ENCODE peak calls at places on chromosomes 11 and 22, in four cellular contexts. One of them, this sample, is unnamed. For H3K4me1, the result is how much of the 10 kb centered on the place peaks cover.

GRCh38 chr11:119044708-119045107 is 12.3 kb downstream of the HYOU1 start:
- DNase-seq in tibial nerve: no peak
- DNase-seq in tibial artery: no peak
- DNase-seq in CD8-positive, alpha-beta memory T cell: no peak
- DNase-seq in this sample: no peak

GRCh38 chr11:131683666-131684065 is 313.3 kb downstream of the NTM start:
- DNase-seq in tibial artery: no peak
- DNase-seq in CD8-positive, alpha-beta memory T cell: no peak
- DNase-seq in tibial nerve: no peak
- DNase-seq in this sample: no peak

GRCh38 chr11:65113361-65113756 is 1.7 kb downstream of the TM7SF2 start:
- DNase-seq in tibial nerve: no peak
- DNase-seq in tibial artery: no peak
- DNase-seq in CD8-positive, alpha-beta memory T cell: no peak
- DNase-seq in this sample: no peak

GRCh38 chr22:22406445-22406844 is 102.1 kb downstream of the ZNF280B start:
- DNase-seq in tibial artery: no peak
- DNase-seq in tibial nerve: no peak
- DNase-seq in CD8-positive, alpha-beta memory T cell: no peak
- DNase-seq in this sample: no peak

GRCh38 chr11:44797886-44798683 is 71.3 kb downstream of the TSPAN18 start:
- DNase-seq in CD8-positive, alpha-beta memory T cell: no peak
- DNase-seq in tibial nerve: no peak
- DNase-seq in tibial artery: no peak
- DNase-seq in this sample: peak

GRCh38 chr22:42275176-42275575 is 4.7 kb upstream of the TCF20 start:
- DNase-seq in tibial artery: no peak
- DNase-seq in CD8-positive, alpha-beta memory T cell: no peak
- DNase-seq in tibial nerve: no peak
- DNase-seq in this sample: no peak

GRCh38 chr11:94100253-94100652 is 28.4 kb upstream of the PANX1 start:
- DNase-seq in CD8-positive, alpha-beta memory T cell: no peak
- DNase-seq in tibial artery: no peak
- DNase-seq in tibial nerve: no peak
- DNase-seq in this sample: no peak

GRCh38 chr11:109972181-109972715 is 120.9 kb upstream of the ZC3H12C start:
- DNase-seq in CD8-positive, alpha-beta memory T cell: no peak
- DNase-seq in tibial artery: no peak
- DNase-seq in tibial nerve: no peak
- DNase-seq in this sample: no peak

GRCh38 chr11:125275905-125276634 is 111.5 kb downstream of the PKNOX2 start:
- DNase-seq in tibial artery: no peak
- DNase-seq in tibial nerve: no peak
- DNase-seq in CD8-positive, alpha-beta memory T cell: no peak
- DNase-seq in this sample: no peak

GRCh38 chr22:17198188-17199130 is 20.8 kb downstream of the ADA2 start:
- DNase-seq in tibial nerve: no peak
- DNase-seq in CD8-positive, alpha-beta memory T cell: no peak
- DNase-seq in tibial artery: no peak
- DNase-seq in this sample: peak

GRCh38 chr22:30591191-30591587 is 521 bp downstream of the PES1 start:
- DNase-seq in CD8-positive, alpha-beta memory T cell: no peak
- DNase-seq in tibial nerve: no peak
- DNase-seq in tibial artery: no peak
- DNase-seq in this sample: no peak

GRCh38 chr11:3723014-3723708 is 52.0 kb upstream of the CHRNA10 start:
- DNase-seq in CD8-positive, alpha-beta memory T cell: no peak
- DNase-seq in tibial nerve: no peak
- DNase-seq in tibial artery: no peak
- DNase-seq in this sample: no peak

GRCh38 chr11:27392715-27393114 is 29.7 kb upstream of the CCDC34 start:
- DNase-seq in tibial artery: no peak
- DNase-seq in CD8-positive, alpha-beta memory T cell: no peak
- DNase-seq in tibial nerve: no peak
- DNase-seq in this sample: no peak

GRCh38 chr11:88979641-88980040 is 86.1 kb downstream of the GRM5 start:
- DNase-seq in CD8-positive, alpha-beta memory T cell: no peak
- DNase-seq in tibial artery: no peak
- DNase-seq in tibial nerve: no peak
- DNase-seq in this sample: no peak

GRCh38 chr11:87142594-87142993 is 104.9 kb downstream of the TMEM135 start:
- DNase-seq in tibial artery: no peak
- DNase-seq in CD8-positive, alpha-beta memory T cell: no peak
- DNase-seq in tibial nerve: no peak
- DNase-seq in this sample: no peak

GRCh38 chr22:18088825-18089568 is 11.2 kb downstream of the PEX26 start:
- DNase-seq in tibial nerve: no peak
- DNase-seq in CD8-positive, alpha-beta memory T cell: no peak
- DNase-seq in tibial artery: no peak
- DNase-seq in this sample: no peak

GRCh38 chr11:124740277-124740882 is 638 bp downstream of the NRGN start:
- DNase-seq in tibial nerve: no peak
- DNase-seq in CD8-positive, alpha-beta memory T cell: peak
- DNase-seq in tibial artery: no peak
- DNase-seq in this sample: no peak

GRCh38 chr11:122007611-122008071 is 108.4 kb downstream of the BLID start:
- DNase-seq in CD8-positive, alpha-beta memory T cell: no peak
- DNase-seq in tibial nerve: peak
- DNase-seq in tibial artery: peak
- DNase-seq in this sample: no peak

GRCh38 chr11:118886681-118887111 is 3.0 kb downstream of the CXCR5 start:
- DNase-seq in CD8-positive, alpha-beta memory T cell: no peak
- DNase-seq in tibial nerve: no peak
- DNase-seq in tibial artery: no peak
- DNase-seq in this sample: no peak

GRCh38 chr11:119205080-119205479 is 1.1 kb upstream of the CBL start:
- DNase-seq in CD8-positive, alpha-beta memory T cell: no peak
- DNase-seq in tibial nerve: no peak
- DNase-seq in tibial artery: peak
- DNase-seq in this sample: no peak

GRCh38 chr11:17673951-17674350 is 45.4 kb upstream of the MYOD1 start:
- DNase-seq in tibial artery: no peak
- DNase-seq in CD8-positive, alpha-beta memory T cell: no peak
- DNase-seq in tibial nerve: no peak
- DNase-seq in this sample: no peak

GRCh38 chr11:122149232-122149631 is 33.2 kb upstream of the BLID start:
- DNase-seq in CD8-positive, alpha-beta memory T cell: no peak
- DNase-seq in tibial nerve: no peak
- DNase-seq in tibial artery: no peak
- DNase-seq in this sample: no peak

GRCh38 chr11:1864216-1864615 is 11.3 kb downstream of the LSP1 start:
- DNase-seq in tibial nerve: no peak
- DNase-seq in CD8-positive, alpha-beta memory T cell: no peak
- DNase-seq in tibial artery: no peak
- DNase-seq in this sample: no peak

GRCh38 chr11:11396290-11397042 is 43.4 kb upstream of the CSNK2A3 start:
- DNase-seq in CD8-positive, alpha-beta memory T cell: no peak
- DNase-seq in tibial nerve: no peak
- DNase-seq in tibial artery: peak
- DNase-seq in this sample: no peak

GRCh38 chr11:80327971-80328614 is 887.3 kb upstream of the TENM4 start:
- DNase-seq in CD8-positive, alpha-beta memory T cell: no peak
- DNase-seq in tibial nerve: no peak
- DNase-seq in tibial artery: no peak
- DNase-seq in this sample: no peak

GRCh38 chr11:87405356-87405755 is 367.6 kb downstream of the TMEM135 start:
- DNase-seq in CD8-positive, alpha-beta memory T cell: no peak
- DNase-seq in tibial nerve: no peak
- DNase-seq in tibial artery: no peak
- DNase-seq in this sample: no peak

GRCh38 chr11:17613983-17614382 is 66.9 kb downstream of the OTOG start:
- DNase-seq in tibial nerve: no peak
- DNase-seq in CD8-positive, alpha-beta memory T cell: no peak
- DNase-seq in tibial artery: no peak
- DNase-seq in this sample: no peak

GRCh38 chr11:128689946-128690745 is 3.7 kb upstream of the FLI1 start:
- DNase-seq in CD8-positive, alpha-beta memory T cell: no peak
- DNase-seq in tibial artery: no peak
- DNase-seq in tibial nerve: no peak
- DNase-seq in this sample: no peak

GRCh38 chr22:33821290-33821689 is 99.0 kb downstream of the LARGE1 start:
- DNase-seq in CD8-positive, alpha-beta memory T cell: no peak
- DNase-seq in tibial nerve: no peak
- DNase-seq in tibial artery: no peak
- DNase-seq in this sample: no peak

GRCh38 chr22:18152519-18152918 is 2.5 kb downstream of the USP18 start:
- DNase-seq in tibial artery: no peak
- DNase-seq in tibial nerve: no peak
- DNase-seq in CD8-positive, alpha-beta memory T cell: no peak
- DNase-seq in this sample: no peak

GRCh38 chr11:27118371-27118770 is 77.8 kb downstream of the BBOX1 start:
- DNase-seq in tibial artery: no peak
- DNase-seq in CD8-positive, alpha-beta memory T cell: no peak
- DNase-seq in tibial nerve: no peak
- DNase-seq in this sample: no peak

DNA sequence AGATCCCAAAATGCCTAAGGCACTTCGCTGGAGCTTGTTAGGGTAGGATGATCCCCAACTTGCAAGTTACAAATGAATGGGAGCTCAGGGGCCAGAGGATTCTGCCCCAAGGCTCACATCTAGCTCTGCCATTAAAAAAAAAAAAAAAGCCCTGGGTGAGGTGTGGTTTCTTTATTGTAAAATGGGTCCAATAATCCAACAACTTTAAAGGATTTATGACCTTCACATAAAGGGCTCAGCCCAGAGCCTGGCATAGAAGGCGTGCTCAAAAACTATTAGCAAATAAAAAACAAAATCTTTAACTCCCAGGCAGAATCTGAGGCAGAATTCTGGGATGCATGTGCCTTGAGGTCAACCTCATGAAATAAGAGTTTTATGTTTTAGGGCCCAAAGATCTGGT is 42.5 kb downstream of the WT1 start:
- DNase-seq in tibial nerve: no peak
- DNase-seq in CD8-positive, alpha-beta memory T cell: no peak
- DNase-seq in tibial artery: no peak
- DNase-seq in this sample: no peak
- H3K27ac ChIP-seq in tibial nerve: no peak
- H3K27ac ChIP-seq in CD8-positive, alpha-beta memory T cell: no peak
- H3K27ac ChIP-seq in tibial artery: no peak
- H3K27ac ChIP-seq in this sample: no peak

GRCh38 chr11:67372993-67373915 is at the start of gene CLCF1:
- DNase-seq in tibial nerve: peak
- DNase-seq in tibial artery: peak
- DNase-seq in CD8-positive, alpha-beta memory T cell: peak
- DNase-seq in this sample: no peak
- H3K4me1 ChIP-seq in tibial nerve: under half
- H3K4me1 ChIP-seq in tibial artery: under half
- H3K4me1 ChIP-seq in CD8-positive, alpha-beta memory T cell: half or more
- H3K4me1 ChIP-seq in this sample: under half

GRCh38 chr22:31742115-31742514 is 7.8 kb downstream of the PRR14L start:
- DNase-seq in tibial artery: no peak
- DNase-seq in tibial nerve: no peak
- DNase-seq in CD8-positive, alpha-beta memory T cell: no peak
- DNase-seq in this sample: no peak

GRCh38 chr22:31736458-31736857 is 13.5 kb downstream of the PRR14L start:
- DNase-seq in tibial artery: no peak
- DNase-seq in CD8-positive, alpha-beta memory T cell: no peak
- DNase-seq in tibial nerve: no peak
- DNase-seq in this sample: no peak

GRCh38 chr22:31737932-31738331 is 12.0 kb downstream of the PRR14L start:
- DNase-seq in tibial nerve: no peak
- DNase-seq in tibial artery: no peak
- DNase-seq in CD8-positive, alpha-beta memory T cell: no peak
- DNase-seq in this sample: no peak

GRCh38 chr22:31739795-31740201 is 10.1 kb downstream of the PRR14L start:
- DNase-seq in tibial nerve: no peak
- DNase-seq in CD8-positive, alpha-beta memory T cell: no peak
- DNase-seq in tibial artery: no peak
- DNase-seq in this sample: no peak

GRCh38 chr22:31738566-31738965 is 11.4 kb downstream of the PRR14L start:
- DNase-seq in tibial nerve: no peak
- DNase-seq in tibial artery: no peak
- DNase-seq in CD8-positive, alpha-beta memory T cell: no peak
- DNase-seq in this sample: no peak
- H3K27ac ChIP-seq in tibial nerve: no peak
- H3K27ac ChIP-seq in tibial artery: no peak
- H3K27ac ChIP-seq in CD8-positive, alpha-beta memory T cell: no peak
- H3K27ac ChIP-seq in this sample: no peak

GRCh38 chr11:35177370-35177769 is 38.4 kb downstream of the CD44 start:
- DNase-seq in tibial nerve: no peak
- DNase-seq in tibial artery: no peak
- DNase-seq in CD8-positive, alpha-beta memory T cell: peak
- DNase-seq in this sample: no peak
- H3K4me1 ChIP-seq in tibial nerve: under half
- H3K4me1 ChIP-seq in tibial artery: under half
- H3K4me1 ChIP-seq in CD8-positive, alpha-beta memory T cell: half or more
- H3K4me1 ChIP-seq in this sample: under half

GRCh38 chr11:78350101-78350645 is 67.4 kb downstream of the GAB2 start:
- DNase-seq in CD8-positive, alpha-beta memory T cell: no peak
- DNase-seq in tibial artery: no peak
- DNase-seq in tibial nerve: no peak
- DNase-seq in this sample: no peak

GRCh38 chr11:78350646-78351165 is 66.9 kb downstream of the GAB2 start:
- DNase-seq in tibial nerve: no peak
- DNase-seq in tibial artery: no peak
- DNase-seq in CD8-positive, alpha-beta memory T cell: no peak
- DNase-seq in this sample: no peak

GRCh38 chr11:78351193-78351592 is 66.4 kb downstream of the GAB2 start:
- DNase-seq in tibial nerve: no peak
- DNase-seq in CD8-positive, alpha-beta memory T cell: no peak
- DNase-seq in tibial artery: no peak
- DNase-seq in this sample: no peak

GRCh38 chr11:78349114-78349513 is 68.5 kb downstream of the GAB2 start:
- DNase-seq in tibial nerve: no peak
- DNase-seq in tibial artery: no peak
- DNase-seq in CD8-positive, alpha-beta memory T cell: no peak
- DNase-seq in this sample: no peak

DNA sequence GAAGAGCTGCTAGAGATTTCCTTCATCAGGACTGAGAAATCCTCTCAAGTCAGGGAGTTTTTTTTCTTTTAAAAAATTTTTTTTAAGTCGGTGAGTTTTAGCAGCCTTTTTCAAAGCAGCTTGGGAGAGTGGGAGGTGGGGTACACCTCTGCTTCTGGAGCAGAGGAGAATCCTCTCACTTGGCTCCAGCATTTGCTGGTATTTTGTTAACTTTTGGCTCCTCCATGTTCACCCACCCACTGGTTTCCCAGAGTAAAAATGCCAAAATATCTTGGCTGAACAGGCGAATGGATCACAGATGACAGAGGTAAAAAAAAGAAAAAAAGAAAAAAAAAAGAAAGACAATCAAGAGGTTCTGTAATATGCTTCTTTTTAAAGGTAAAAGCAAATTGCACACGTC is 68.0 kb downstream of the GAB2 start:
- DNase-seq in tibial artery: no peak
- DNase-seq in CD8-positive, alpha-beta memory T cell: no peak
- DNase-seq in tibial nerve: no peak
- DNase-seq in this sample: no peak
- H3K27ac ChIP-seq in tibial artery: peak
- H3K27ac ChIP-seq in CD8-positive, alpha-beta memory T cell: peak
- H3K27ac ChIP-seq in tibial nerve: peak
- H3K27ac ChIP-seq in this sample: no peak